ENCODE peak calls at places on chromosome 3, in nine cellular contexts. One of them, this sample, is unnamed. For H3K4me1, the result is how much of the 10 kb centered on the place peaks cover.

GRCh38 chr3:63141-63845 is 133.3 kb upstream of the CHL1 start:
- DNase-seq in H1: no peak
- DNase-seq in sigmoid colon: no peak
- DNase-seq in upper lobe of left lung: no peak
- DNase-seq in stomach: no peak
- DNase-seq in transverse colon: no peak
- DNase-seq in HepG2: peak
- DNase-seq in suprapubic skin: no peak
- DNase-seq in SK-N-SH: no peak
- DNase-seq in this sample: no peak

GRCh38 chr3:73365756-73366397 is 258.9 kb downstream of the PDZRN3 start:
- DNase-seq in HepG2: no peak
- DNase-seq in stomach: no peak
- DNase-seq in H1: no peak
- DNase-seq in suprapubic skin: peak
- DNase-seq in sigmoid colon: peak
- DNase-seq in transverse colon: peak
- DNase-seq in upper lobe of left lung: no peak
- DNase-seq in SK-N-SH: no peak
- DNase-seq in this sample: no peak

GRCh38 chr3:4703054-4703480 is 209.9 kb downstream of the ITPR1 start:
- DNase-seq in H1: no peak
- DNase-seq in transverse colon: no peak
- DNase-seq in suprapubic skin: no peak
- DNase-seq in sigmoid colon: no peak
- DNase-seq in upper lobe of left lung: no peak
- DNase-seq in SK-N-SH: no peak
- DNase-seq in stomach: no peak
- DNase-seq in HepG2: no peak
- DNase-seq in this sample: no peak

GRCh38 chr3:120192159-120192558 is 92.9 kb downstream of the GPR156 start:
- DNase-seq in SK-N-SH: no peak
- DNase-seq in HepG2: no peak
- DNase-seq in sigmoid colon: no peak
- DNase-seq in transverse colon: no peak
- DNase-seq in H1: no peak
- DNase-seq in upper lobe of left lung: no peak
- DNase-seq in stomach: no peak
- DNase-seq in suprapubic skin: no peak
- DNase-seq in this sample: no peak

GRCh38 chr3:72728958-72729467 is 119.2 kb downstream of the SHQ1 start:
- DNase-seq in SK-N-SH: peak
- DNase-seq in HepG2: peak
- DNase-seq in H1: no peak
- DNase-seq in suprapubic skin: no peak
- DNase-seq in upper lobe of left lung: no peak
- DNase-seq in stomach: no peak
- DNase-seq in sigmoid colon: no peak
- DNase-seq in transverse colon: no peak
- DNase-seq in this sample: no peak

GRCh38 chr3:181660337-181660736 is 51.4 kb upstream of the SOX2 start:
- DNase-seq in upper lobe of left lung: no peak
- DNase-seq in sigmoid colon: no peak
- DNase-seq in HepG2: no peak
- DNase-seq in suprapubic skin: no peak
- DNase-seq in SK-N-SH: no peak
- DNase-seq in transverse colon: no peak
- DNase-seq in stomach: no peak
- DNase-seq in H1: no peak
- DNase-seq in this sample: no peak

GRCh38 chr3:157182879-157183278 is 22.9 kb upstream of the CCNL1 start:
- DNase-seq in H1: no peak
- DNase-seq in transverse colon: no peak
- DNase-seq in upper lobe of left lung: no peak
- DNase-seq in stomach: no peak
- DNase-seq in HepG2: no peak
- DNase-seq in sigmoid colon: no peak
- DNase-seq in suprapubic skin: no peak
- DNase-seq in SK-N-SH: no peak
- DNase-seq in this sample: no peak

GRCh38 chr3:101310580-101311375 is 9.6 kb downstream of the IMPG2 start:
- DNase-seq in HepG2: no peak
- DNase-seq in stomach: no peak
- DNase-seq in suprapubic skin: no peak
- DNase-seq in SK-N-SH: no peak
- DNase-seq in upper lobe of left lung: no peak
- DNase-seq in transverse colon: no peak
- DNase-seq in sigmoid colon: peak
- DNase-seq in H1: no peak
- DNase-seq in this sample: no peak

GRCh38 chr3:127082066-127082465 is 99.2 kb downstream of the PLXNA1 start:
- DNase-seq in stomach: no peak
- DNase-seq in SK-N-SH: no peak
- DNase-seq in H1: no peak
- DNase-seq in transverse colon: no peak
- DNase-seq in suprapubic skin: no peak
- DNase-seq in sigmoid colon: no peak
- DNase-seq in HepG2: no peak
- DNase-seq in upper lobe of left lung: no peak
- DNase-seq in this sample: no peak

GRCh38 chr3:76442374-76442915 is 597.5 kb upstream of the ROBO2 start:
- DNase-seq in HepG2: no peak
- DNase-seq in stomach: no peak
- DNase-seq in sigmoid colon: no peak
- DNase-seq in SK-N-SH: no peak
- DNase-seq in H1: no peak
- DNase-seq in transverse colon: no peak
- DNase-seq in upper lobe of left lung: no peak
- DNase-seq in suprapubic skin: no peak
- DNase-seq in this sample: no peak

GRCh38 chr3:125212096-125212508 is 446 bp downstream of the SLC12A8 start:
- DNase-seq in suprapubic skin: no peak
- DNase-seq in sigmoid colon: no peak
- DNase-seq in SK-N-SH: peak
- DNase-seq in H1: no peak
- DNase-seq in HepG2: no peak
- DNase-seq in upper lobe of left lung: no peak
- DNase-seq in stomach: no peak
- DNase-seq in transverse colon: no peak
- DNase-seq in this sample: no peak

GRCh38 chr3:107992976-107993684 is 97.7 kb downstream of the CD47 start:
- DNase-seq in H1: no peak
- DNase-seq in stomach: no peak
- DNase-seq in upper lobe of left lung: peak
- DNase-seq in sigmoid colon: no peak
- DNase-seq in SK-N-SH: no peak
- DNase-seq in HepG2: no peak
- DNase-seq in transverse colon: no peak
- DNase-seq in suprapubic skin: no peak
- DNase-seq in this sample: no peak

GRCh38 chr3:53711387-53711786 is 134.8 kb downstream of the CHDH start:
- DNase-seq in stomach: peak
- DNase-seq in transverse colon: no peak
- DNase-seq in H1: no peak
- DNase-seq in HepG2: no peak
- DNase-seq in sigmoid colon: no peak
- DNase-seq in SK-N-SH: no peak
- DNase-seq in suprapubic skin: no peak
- DNase-seq in upper lobe of left lung: no peak
- DNase-seq in this sample: no peak

GRCh38 chr3:194326192-194327029 is 24.7 kb downstream of the CPN2 start:
- DNase-seq in suprapubic skin: no peak
- DNase-seq in H1: no peak
- DNase-seq in SK-N-SH: no peak
- DNase-seq in stomach: no peak
- DNase-seq in upper lobe of left lung: no peak
- DNase-seq in sigmoid colon: no peak
- DNase-seq in HepG2: no peak
- DNase-seq in transverse colon: no peak
- DNase-seq in this sample: no peak

GRCh38 chr3:15325228-15325627 is 7.2 kb downstream of the SH3BP5 start:
- DNase-seq in SK-N-SH: peak
- DNase-seq in transverse colon: no peak
- DNase-seq in HepG2: no peak
- DNase-seq in stomach: no peak
- DNase-seq in suprapubic skin: peak
- DNase-seq in upper lobe of left lung: no peak
- DNase-seq in H1: peak
- DNase-seq in sigmoid colon: no peak
- DNase-seq in this sample: no peak

GRCh38 chr3:15327941-15328340 is 4.4 kb downstream of the SH3BP5 start:
- DNase-seq in suprapubic skin: peak
- DNase-seq in H1: no peak
- DNase-seq in stomach: no peak
- DNase-seq in sigmoid colon: no peak
- DNase-seq in HepG2: no peak
- DNase-seq in SK-N-SH: no peak
- DNase-seq in transverse colon: peak
- DNase-seq in upper lobe of left lung: peak
- DNase-seq in this sample: no peak

GRCh38 chr3:15324335-15324734 is 8.1 kb downstream of the SH3BP5 start:
- DNase-seq in sigmoid colon: peak
- DNase-seq in stomach: peak
- DNase-seq in suprapubic skin: no peak
- DNase-seq in SK-N-SH: no peak
- DNase-seq in transverse colon: no peak
- DNase-seq in H1: no peak
- DNase-seq in HepG2: no peak
- DNase-seq in upper lobe of left lung: no peak
- DNase-seq in this sample: no peak

GRCh38 chr3:15326037-15326436 is 6.3 kb downstream of the SH3BP5 start:
- DNase-seq in stomach: no peak
- DNase-seq in H1: no peak
- DNase-seq in SK-N-SH: peak
- DNase-seq in HepG2: no peak
- DNase-seq in suprapubic skin: no peak
- DNase-seq in upper lobe of left lung: no peak
- DNase-seq in sigmoid colon: no peak
- DNase-seq in transverse colon: no peak
- DNase-seq in this sample: no peak

GRCh38 chr3:15326673-15327072 is 5.7 kb downstream of the SH3BP5 start:
- DNase-seq in transverse colon: no peak
- DNase-seq in HepG2: no peak
- DNase-seq in suprapubic skin: no peak
- DNase-seq in SK-N-SH: no peak
- DNase-seq in upper lobe of left lung: no peak
- DNase-seq in H1: no peak
- DNase-seq in stomach: no peak
- DNase-seq in sigmoid colon: no peak
- DNase-seq in this sample: no peak
- H3K4me1 ChIP-seq in transverse colon: under half
- H3K4me1 ChIP-seq in HepG2: under half
- H3K4me1 ChIP-seq in suprapubic skin: half or more
- H3K4me1 ChIP-seq in SK-N-SH: under half
- H3K4me1 ChIP-seq in upper lobe of left lung: half or more
- H3K4me1 ChIP-seq in H1: under half
- H3K4me1 ChIP-seq in stomach: under half
- H3K4me1 ChIP-seq in sigmoid colon: under half
- H3K4me1 ChIP-seq in this sample: half or more

DNA sequence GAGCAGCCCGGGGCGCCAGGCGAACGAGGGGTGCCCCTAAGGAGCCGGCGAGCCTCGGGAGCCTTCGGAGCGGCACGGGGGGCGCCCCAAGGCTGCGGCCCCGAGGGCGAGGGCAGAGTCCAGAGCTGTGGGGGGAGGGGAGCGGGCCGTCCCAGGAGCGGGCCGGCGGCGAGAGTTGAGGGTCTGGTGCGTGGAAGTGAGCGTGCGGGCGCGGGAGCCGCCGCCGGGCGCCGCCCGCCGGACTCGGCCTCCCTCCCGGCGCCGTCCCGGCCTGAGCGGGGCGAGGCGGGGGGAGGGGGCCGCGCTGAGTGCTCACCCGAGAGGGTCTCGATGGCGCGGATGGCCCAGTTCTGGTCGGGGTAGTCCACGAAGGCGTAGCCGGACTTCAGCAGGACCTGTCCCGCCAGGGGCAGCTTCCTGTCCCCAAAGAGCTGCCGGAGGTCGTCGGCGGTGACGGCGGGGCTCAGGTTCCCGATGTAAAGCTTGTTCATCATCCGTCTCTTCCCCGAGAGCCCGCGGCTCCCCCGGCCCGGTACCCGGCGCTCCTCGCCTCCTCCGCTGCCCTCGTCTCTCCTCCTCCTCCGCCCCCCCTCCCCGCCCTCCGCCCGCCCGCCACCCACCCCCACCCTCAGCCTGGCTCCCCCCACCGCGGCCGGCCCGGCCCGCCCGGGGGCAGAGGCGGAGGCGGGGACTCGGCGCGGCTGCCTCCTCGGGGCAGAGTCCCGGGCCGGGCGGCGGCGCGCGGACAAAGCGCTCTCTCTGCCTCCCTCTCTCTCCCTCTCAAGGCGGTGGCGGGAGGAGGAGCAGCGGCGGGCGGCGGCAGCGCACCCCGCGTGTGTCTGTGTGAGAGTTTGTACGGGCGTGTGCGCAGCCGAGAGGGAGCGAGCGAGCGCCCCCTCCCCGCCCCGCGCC is at the start of gene IGF2BP2:
- DNase-seq in suprapubic skin: peak
- DNase-seq in stomach: peak
- DNase-seq in HepG2: peak
- DNase-seq in H1: no peak
- DNase-seq in sigmoid colon: peak
- DNase-seq in SK-N-SH: peak
- DNase-seq in transverse colon: peak
- DNase-seq in upper lobe of left lung: peak
- DNase-seq in this sample: no peak
- TF ChIP-seq POLR2AphosphoS5 in suprapubic skin: no peak
- TF ChIP-seq POLR2AphosphoS5 in stomach: peak
- TF ChIP-seq POLR2AphosphoS5 in HepG2: peak
- TF ChIP-seq POLR2AphosphoS5 in H1: no peak
- TF ChIP-seq POLR2AphosphoS5 in sigmoid colon: peak
- TF ChIP-seq POLR2AphosphoS5 in SK-N-SH: peak
- TF ChIP-seq POLR2AphosphoS5 in transverse colon: no peak
- TF ChIP-seq POLR2AphosphoS5 in upper lobe of left lung: peak
- TF ChIP-seq POLR2AphosphoS5 in this sample: peak

GRCh38 chr3:143793971-143794370 is 54.3 kb downstream of the SLC9A9 start:
- DNase-seq in transverse colon: no peak
- DNase-seq in H1: no peak
- DNase-seq in suprapubic skin: no peak
- DNase-seq in stomach: no peak
- DNase-seq in HepG2: no peak
- DNase-seq in upper lobe of left lung: no peak
- DNase-seq in sigmoid colon: no peak
- DNase-seq in SK-N-SH: no peak
- DNase-seq in this sample: no peak
- TF ChIP-seq EP300 in transverse colon: no peak
- TF ChIP-seq EP300 in H1: no peak
- TF ChIP-seq EP300 in suprapubic skin: no peak
- TF ChIP-seq EP300 in stomach: no peak
- TF ChIP-seq EP300 in HepG2: no peak
- TF ChIP-seq EP300 in upper lobe of left lung: no peak
- TF ChIP-seq EP300 in sigmoid colon: no peak
- TF ChIP-seq EP300 in SK-N-SH: no peak
- TF ChIP-seq EP300 in this sample: no peak

DNA sequence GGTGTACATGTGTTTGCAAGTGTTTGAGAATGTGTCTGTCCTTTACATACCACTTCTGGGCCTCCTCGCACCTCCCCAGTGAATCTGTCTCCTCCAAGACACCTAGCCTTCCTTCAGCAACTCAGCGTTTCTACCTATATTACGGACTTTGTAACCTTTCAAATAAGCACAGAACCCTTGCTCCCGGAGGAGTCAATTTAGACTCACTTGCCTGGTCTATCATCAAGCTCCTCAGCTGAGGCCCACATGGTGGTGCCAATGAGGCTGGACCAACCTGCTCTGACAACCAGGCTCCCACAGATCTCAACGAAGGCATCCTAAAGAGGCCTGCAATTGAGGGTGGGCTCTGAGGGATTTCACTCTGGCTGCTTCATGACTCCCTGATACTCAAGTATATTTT is 32.8 kb upstream of the TIMP4 start:
- DNase-seq in sigmoid colon: no peak
- DNase-seq in suprapubic skin: no peak
- DNase-seq in upper lobe of left lung: no peak
- DNase-seq in stomach: no peak
- DNase-seq in H1: no peak
- DNase-seq in HepG2: no peak
- DNase-seq in transverse colon: no peak
- DNase-seq in SK-N-SH: no peak
- DNase-seq in this sample: peak
- H3K4me1 ChIP-seq in sigmoid colon: under half
- H3K4me1 ChIP-seq in suprapubic skin: under half
- H3K4me1 ChIP-seq in upper lobe of left lung: under half
- H3K4me1 ChIP-seq in stomach: under half
- H3K4me1 ChIP-seq in H1: under half
- H3K4me1 ChIP-seq in HepG2: under half
- H3K4me1 ChIP-seq in transverse colon: under half
- H3K4me1 ChIP-seq in SK-N-SH: under half
- H3K4me1 ChIP-seq in this sample: under half

This sample was measured in esophagus muscularis mucosa.